ENCODE peak calls at places on chromosome 21, in nine cellular contexts. O, E, G, I, A, J, T, V and R are unnamed samples.

GRCh38 chr21:36783612-36784383 is 84.9 kb downstream of the SIM2 start:
- DNase-seq in O (no peak), E (peak; percentile 93), G (no peak), I (no peak), A (peak; percentile 68), J (no peak), T (peak; percentile 70), V (no peak), R (no peak)

GRCh38 chr21:39083377-39084008 is 99.8 kb downstream of the PSMG1 start:
- DNase-seq in O (no peak), E (no peak), G (no peak), I (peak; percentile 82), A (no peak), J (peak; percentile 73), T (peak; percentile 52), V (peak; percentile 72), R (no peak)

GRCh38 chr21:19640964-19641363 is 1237.4 kb upstream of the TMPRSS15 start:
- DNase-seq in O (no peak), E (no peak), G (no peak), I (no peak), A (no peak), J (no peak), T (no peak), V (no peak), R (no peak)

GRCh38 chr21:39720126-39720778 is 24.7 kb upstream of the IGSF5 start:
- DNase-seq in O (no peak), E (peak; percentile 15), G (no peak), I (no peak), A (no peak), J (no peak), T (no peak), V (no peak), R (no peak)

GRCh38 chr21:16040601-16041000 is 310.8 kb downstream of the USP25 start:
- DNase-seq in O (no peak), E (peak; percentile 54), G (no peak), I (no peak), A (peak; percentile 72), J (no peak), T (peak; percentile 75), V (no peak), R (no peak)

GRCh38 chr21:36024782-36025181 is 35.5 kb downstream of the SETD4 start:
- DNase-seq in O (peak; percentile 24), E (no peak), G (no peak), I (no peak), A (no peak), J (no peak), T (no peak), V (no peak), R (no peak)

GRCh38 chr21:26013964-26014363 is 156.6 kb downstream of the APP start:
- DNase-seq in O (no peak), E (no peak), G (no peak), I (no peak), A (no peak), J (no peak), T (no peak), V (no peak), R (no peak)

GRCh38 chr21:28822882-28823335 is 169.8 kb downstream of the LTN1 start:
- DNase-seq in O (no peak), E (peak; percentile 28), G (no peak), I (no peak), A (no peak), J (peak; percentile 36), T (peak; percentile 63), V (peak; percentile 30), R (no peak)

GRCh38 chr21:15400905-15401304 is 328.9 kb upstream of the USP25 start:
- DNase-seq in O (no peak), E (peak; percentile 21), G (no peak), I (no peak), A (no peak), J (no peak), T (peak; percentile 58), V (no peak), R (no peak)

GRCh38 chr21:35637431-35637830 is 422.9 kb downstream of the SETD4 start:
- DNase-seq in O (no peak), E (peak; percentile 76), G (no peak), I (no peak), A (peak; percentile 66), J (peak; percentile 33), T (peak; percentile 90), V (no peak), R (no peak)

GRCh38 chr21:27108228-27108627 is 141.3 kb upstream of the ADAMTS5 start:
- DNase-seq in O (no peak), E (peak; percentile 22), G (no peak), I (no peak), A (peak; percentile 9), J (no peak), T (no peak), V (no peak), R (no peak)

GRCh38 chr21:30436986-30437385 is 3.1 kb upstream of the KRTAP15-1 start:
- DNase-seq in O (no peak), E (no peak), G (no peak), I (no peak), A (no peak), J (no peak), T (no peak), V (no peak), R (no peak)

GRCh38 chr21:30439975-30440374 is at the start of gene KRTAP15-1:
- DNase-seq in O (no peak), E (no peak), G (no peak), I (no peak), A (no peak), J (no peak), T (no peak), V (no peak), R (no peak)

GRCh38 chr21:30430170-30430655 is at the start of gene KRTAP13-4:
- DNase-seq in O (no peak), E (no peak), G (no peak), I (peak; percentile 57), A (no peak), J (no peak), T (no peak), V (no peak), R (no peak)

GRCh38 chr21:30434033-30434631 is 4.1 kb downstream of the KRTAP13-4 start:
- DNase-seq in O (no peak), E (peak; percentile 0), G (no peak), I (no peak), A (peak; percentile 20), J (peak; percentile 10), T (peak; percentile 41), V (peak; percentile 7), R (peak; percentile 52)
- TF ChIP-seq CTCF in O (no peak), E (peak; percentile 36), G (peak; percentile 34), I (peak; percentile 59), A (peak; percentile 76), J (peak; percentile 27), T (peak; percentile 52), V (peak; percentile 42), R (peak; percentile 58)

GRCh38 chr21:34336756-34337391 is 26.9 kb upstream of the KCNE2 start:
- DNase-seq in O (no peak), E (peak; percentile 25), G (no peak), I (no peak), A (peak; percentile 56), J (no peak), T (peak; percentile 72), V (no peak), R (no peak)
- H3K4me3 ChIP-seq in O (no peak overlapping the region), E (no peak overlapping the region), G (no peak overlapping the region), I (no peak overlapping the region), A (no peak overlapping the region), J (no peak overlapping the region), T (no peak overlapping the region), V (no peak overlapping the region), R (no peak overlapping the region)

DNA sequence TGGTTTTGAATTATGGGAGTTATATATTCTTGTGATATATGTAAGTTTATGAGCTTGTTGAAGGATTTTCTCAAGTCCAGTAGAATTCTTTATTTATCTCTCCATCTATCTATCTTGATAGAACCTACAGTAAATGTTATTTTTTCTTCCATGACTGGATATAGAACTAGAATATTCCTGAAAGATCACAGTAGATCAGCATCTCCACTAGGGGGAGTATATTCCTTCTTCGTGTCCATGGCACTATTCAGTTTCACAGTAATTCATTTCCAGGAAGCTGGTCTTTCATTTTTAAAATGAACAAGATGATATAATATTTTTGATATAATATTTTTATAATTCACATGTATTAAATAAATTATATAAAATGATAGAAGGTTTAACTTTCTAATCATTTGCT is 18.8 kb downstream of the TMPRSS15 start:
- DNase-seq in O (no peak), E (no peak), G (no peak), I (no peak), A (no peak), J (no peak), T (peak; percentile 6), V (no peak), R (peak; percentile 3)
- TF ChIP-seq CTCF in O (no peak), E (peak; percentile 27), G (no peak), I (peak; percentile 60), A (peak; percentile 40), J (no peak), T (peak; percentile 21), V (peak; percentile 26), R (peak; percentile 30)

GRCh38 chr21:42655797-42656770 is 2.7 kb downstream of the PDE9A start:
- DNase-seq in O (peak; percentile 37), E (no peak), G (no peak), I (no peak), A (no peak), J (peak; percentile 39), T (no peak), V (peak; percentile 68), R (no peak)

GRCh38 chr21:42654179-42654912 is 925 bp downstream of the PDE9A start:
- DNase-seq in O (peak; percentile 86), E (no peak), G (no peak), I (peak; percentile 63), A (no peak), J (no peak), T (no peak), V (no peak), R (peak; percentile 18)

GRCh38 chr21:42653492-42654061 is at the start of gene PDE9A:
- DNase-seq in O (peak; percentile 89), E (no peak), G (no peak), I (peak; percentile 70), A (no peak), J (peak; percentile 52), T (no peak), V (peak; percentile 55), R (no peak)

GRCh38 chr21:42656872-42657271 is 3.5 kb downstream of the PDE9A start:
- DNase-seq in O (no peak), E (no peak), G (no peak), I (no peak), A (no peak), J (no peak), T (no peak), V (no peak), R (no peak)

GRCh38 chr21:42654913-42655796 is 1.7 kb downstream of the PDE9A start:
- DNase-seq in O (no peak), E (no peak), G (peak; percentile 43), I (no peak), A (no peak), J (peak; percentile 34), T (no peak), V (peak; percentile 65), R (no peak)
- H3K4me3 ChIP-seq in O (peak overlapping the region; percentile 61), E (no peak overlapping the region), G (peak overlapping the region; percentile 68), I (peak overlapping the region; percentile 66), A (no peak overlapping the region), J (peak overlapping the region; percentile 71), T (no peak overlapping the region), V (peak overlapping the region; percentile 58), R (no peak overlapping the region)